ENCODE peak calls at places on chromosomes 16 and 17, in ten cellular contexts. E is A549, U is tibial nerve, Q is ovary, G is H1, H is GM12878, A is SK-N-SH, J is sigmoid colon, T is transverse colon, R is stomach. W is an unnamed sample.
A peak's percentile ranks its signal among the peaks of the same experiment; 100 is the strongest.

GRCh38 chr17:79747508-79748295 is 17.0 kb downstream of the ENPP7 start:
- DNase-seq in E (no peak), U (no peak), Q (no peak), G (no peak), H (no peak), A (peak; percentile 81), J (no peak), T (no peak), R (no peak), W (no peak)

GRCh38 chr16:254461-254860 is 19.8 kb downstream of the FAM234A start:
- DNase-seq in E (no peak), U (no peak), Q (no peak), G (no peak), H (no peak), A (no peak), J (no peak), T (no peak), R (no peak), W (no peak)

GRCh38 chr17:65472602-65473001 is 88.8 kb downstream of the AXIN2 start:
- DNase-seq in E (no peak), U (peak; percentile 12), Q (no peak), G (no peak), H (no peak), A (no peak), J (no peak), T (no peak), R (no peak), W (no peak)

GRCh38 chr17:1598399-1599095 is 30.1 kb downstream of the SLC43A2 start:
- DNase-seq in E (no peak), U (no peak), Q (no peak), G (no peak), H (no peak), A (no peak), J (no peak), T (no peak), R (no peak), W (no peak)

GRCh38 chr16:53090591-53091507 is 36.1 kb downstream of the CHD9 start:
- DNase-seq in E (no peak), U (peak; percentile 97), Q (peak; percentile 95), G (no peak), H (peak; percentile 59), A (peak; percentile 29), J (peak; percentile 99), T (peak; percentile 88), R (peak; percentile 71), W (no peak)

GRCh38 chr17:79024901-79025737 is 1.1 kb downstream of the C1QTNF1 start:
- DNase-seq in E (no peak), U (no peak), Q (no peak), G (no peak), H (no peak), A (peak; percentile 42), J (peak; percentile 88), T (peak; percentile 51), R (peak; percentile 43), W (no peak)

GRCh38 chr17:55584055-55584685 is 72.9 kb upstream of the SMIM36 start:
- DNase-seq in E (no peak), U (no peak), Q (no peak), G (no peak), H (no peak), A (no peak), J (no peak), T (no peak), R (no peak), W (no peak)

GRCh38 chr17:73228748-73229236 is 32.9 kb downstream of the CPSF4L start:
- DNase-seq in E (peak; percentile 86), U (peak; percentile 67), Q (no peak), G (no peak), H (no peak), A (no peak), J (peak; percentile 83), T (peak; percentile 66), R (peak; percentile 77), W (peak; percentile 88)

GRCh38 chr16:84582958-84583516 is 34.8 kb downstream of the COTL1 start:
- DNase-seq in E (peak; percentile 43), U (no peak), Q (no peak), G (no peak), H (no peak), A (no peak), J (no peak), T (no peak), R (no peak), W (no peak)

GRCh38 chr16:71626018-71626857 is at the start of gene MARVELD3:
- DNase-seq in E (peak; percentile 17), U (no peak), Q (peak; percentile 36), G (peak; percentile 99), H (no peak), A (peak; percentile 69), J (no peak), T (peak; percentile 94), R (peak; percentile 93), W (peak; percentile 62)

GRCh38 chr17:12631076-12631475 is 34.6 kb upstream of the MYOCD start:
- DNase-seq in E (no peak), U (no peak), Q (no peak), G (no peak), H (no peak), A (no peak), J (no peak), T (no peak), R (no peak), W (no peak)

GRCh38 chr17:6187836-6188235 is 117.7 kb downstream of the WSCD1 start:
- DNase-seq in E (no peak), U (no peak), Q (no peak), G (no peak), H (no peak), A (no peak), J (no peak), T (no peak), R (no peak), W (no peak)

GRCh38 chr16:57801856-57802634 is at the start of gene KIFC3:
- DNase-seq in E (peak; percentile 74), U (peak; percentile 65), Q (peak; percentile 94), G (peak; percentile 73), H (no peak), A (peak; percentile 93), J (peak; percentile 92), T (peak; percentile 74), R (peak; percentile 83), W (peak; percentile 92)

GRCh38 chr17:57489321-57489720 is 233.0 kb downstream of the MSI2 start:
- DNase-seq in E (no peak), U (no peak), Q (no peak), G (no peak), H (no peak), A (no peak), J (no peak), T (no peak), R (no peak), W (no peak)

GRCh38 chr17:40582328-40582901 is 17.1 kb upstream of the CCR7 start:
- DNase-seq in E (no peak), U (no peak), Q (no peak), G (no peak), H (peak; percentile 99), A (no peak), J (no peak), T (peak; percentile 67), R (peak; percentile 59), W (no peak)

DNA sequence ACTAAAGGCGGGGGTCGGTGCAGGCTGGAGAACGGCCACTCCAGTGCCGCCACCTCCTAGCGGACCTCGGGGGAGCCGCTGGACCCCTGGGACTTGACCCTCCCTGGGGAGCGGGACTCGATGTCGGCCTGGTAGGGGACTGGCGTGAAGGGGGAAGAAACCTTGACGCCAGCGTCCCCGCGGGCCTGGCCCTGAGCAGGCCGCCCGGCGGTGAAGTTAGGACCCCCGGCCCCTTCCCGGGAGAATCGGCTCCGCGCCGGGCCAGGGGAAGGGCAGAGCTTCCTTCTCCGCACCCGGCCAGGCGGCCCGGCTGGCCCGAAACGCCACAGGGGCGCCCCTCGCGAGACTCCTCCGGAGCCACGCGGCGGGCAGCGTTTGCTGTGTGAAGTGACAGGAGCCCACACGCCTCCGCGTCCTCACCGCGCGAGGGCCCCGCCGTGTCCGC is 389 bp downstream of the DUS1L start:
- DNase-seq in E (peak; percentile 66), U (no peak), Q (no peak), G (no peak), H (no peak), A (no peak), J (no peak), T (no peak), R (no peak), W (no peak)
- TF ChIP-seq EP300 in E (no peak), U (no peak), Q (no peak), G (no peak), H (no peak), A (no peak), J (no peak), T (no peak), R (no peak), W (no peak)

GRCh38 chr17:50893183-50893993 is 27.2 kb upstream of the TOB1 start:
- DNase-seq in E (peak; percentile 55), U (peak; percentile 53), Q (no peak), G (no peak), H (no peak), A (no peak), J (peak; percentile 92), T (peak; percentile 46), R (no peak), W (peak; percentile 3)
- TF ChIP-seq EP300 in E (no peak), U (peak; percentile 82), Q (no peak), G (no peak), H (no peak), A (no peak), J (peak; percentile 75), T (no peak), R (no peak), W (no peak)

GRCh38 chr17:17141279-17141678 is 64.9 kb downstream of the PLD6 start:
- DNase-seq in E (no peak), U (no peak), Q (no peak), G (no peak), H (no peak), A (no peak), J (no peak), T (no peak), R (no peak), W (no peak)
- TF ChIP-seq EP300 in E (no peak), U (no peak), Q (no peak), G (no peak), H (no peak), A (no peak), J (no peak), T (no peak), R (no peak), W (no peak)

GRCh38 chr17:50948711-50949110 is 82.6 kb upstream of the TOB1 start:
- DNase-seq in E (no peak), U (no peak), Q (no peak), G (no peak), H (no peak), A (no peak), J (no peak), T (peak; percentile 6), R (no peak), W (no peak)

GRCh38 chr17:50946223-50946890 is 80.2 kb upstream of the TOB1 start:
- DNase-seq in E (no peak), U (no peak), Q (no peak), G (no peak), H (no peak), A (no peak), J (peak; percentile 55), T (peak; percentile 38), R (peak; percentile 25), W (no peak)

GRCh38 chr17:50949128-50950001 is 83.2 kb upstream of the TOB1 start:
- DNase-seq in E (no peak), U (no peak), Q (no peak), G (no peak), H (no peak), A (no peak), J (peak; percentile 71), T (no peak), R (no peak), W (no peak)

GRCh38 chr17:50946891-50947843 is 81.0 kb upstream of the TOB1 start:
- DNase-seq in E (no peak), U (no peak), Q (no peak), G (no peak), H (no peak), A (no peak), J (peak; percentile 63), T (peak; percentile 13), R (no peak), W (peak; percentile 42)

GRCh38 chr17:50947844-50948514 is 81.8 kb upstream of the TOB1 start:
- DNase-seq in E (no peak), U (no peak), Q (peak; percentile 63), G (no peak), H (no peak), A (peak; percentile 91), J (peak; percentile 86), T (peak; percentile 90), R (peak; percentile 96), W (peak; percentile 53)
- TF ChIP-seq EP300 in E (no peak), U (no peak), Q (no peak), G (no peak), H (no peak), A (no peak), J (no peak), T (no peak), R (no peak), W (peak; percentile 31)